ENCODE peak calls at places on chromosomes 12 and 14, in five cellular contexts. H, F, E, N and G are unnamed samples.

GRCh38 chr12:29869916-29870315 is 86.2 kb upstream of the TMTC1 start:
- DNase-seq in H (no peak), F (no peak), E (no peak), N (no peak), G (no peak)

GRCh38 chr14:39322807-39323206 is 89.1 kb downstream of the MIA2 start:
- DNase-seq in H (no peak), F (peak), E (no peak), N (no peak), G (no peak)

GRCh38 chr12:3436496-3437060 is 54.4 kb upstream of the PRMT8 start:
- DNase-seq in H (no peak), F (no peak), E (no peak), N (no peak), G (no peak)

GRCh38 chr14:83309211-83309610 is 1775.6 kb upstream of the SEL1L start:
- DNase-seq in H (no peak), F (no peak), E (no peak), N (no peak), G (no peak)

GRCh38 chr14:67411820-67412421 is at the start of gene PLEK2:
- DNase-seq in H (no peak), F (peak), E (peak), N (no peak), G (no peak)

GRCh38 chr12:28222959-28223662 is 32.9 kb downstream of the CCDC91 start:
- DNase-seq in H (no peak), F (no peak), E (no peak), N (no peak), G (no peak)

GRCh38 chr14:68340262-68340661 is 452.6 kb downstream of the ZFP36L1 start:
- DNase-seq in H (no peak), F (no peak), E (no peak), N (no peak), G (no peak)

GRCh38 chr12:110001596-110001995 is 2.4 kb downstream of the ANKRD13A start:
- DNase-seq in H (no peak), F (peak), E (no peak), N (no peak), G (no peak)

GRCh38 chr12:34400986-34401658 is 378.8 kb downstream of the ALG10 start:
- DNase-seq in H (no peak), F (no peak), E (peak), N (no peak), G (no peak)

DNA sequence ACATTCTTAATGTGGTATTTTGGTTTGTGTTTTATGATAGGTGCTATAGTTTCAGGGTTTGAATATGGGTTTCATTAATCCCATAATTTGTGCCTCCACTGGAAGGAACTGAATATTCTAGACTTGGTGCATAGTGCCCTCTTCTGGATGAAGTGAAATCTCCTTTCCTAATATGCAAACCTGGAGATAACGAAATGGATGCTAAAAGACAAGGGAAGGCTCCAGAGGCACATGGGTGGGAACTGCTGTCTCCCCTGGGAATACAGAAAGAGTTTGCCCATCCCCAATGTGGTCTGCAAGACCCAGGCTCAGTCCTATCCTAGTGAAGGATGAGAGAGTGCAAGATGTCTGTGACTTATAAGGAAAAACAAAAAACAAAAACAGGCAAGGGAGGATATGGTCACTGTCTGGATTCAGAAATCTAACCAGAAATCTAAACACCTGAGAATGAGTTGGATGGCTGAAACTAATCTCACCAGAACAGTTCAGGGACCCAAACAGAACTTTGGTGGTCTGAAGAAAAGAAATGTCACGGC is 142.3 kb upstream of the TMPO start:
- DNase-seq in H (no peak), F (peak), E (no peak), N (peak), G (peak)
- TF ChIP-seq CTCF in H (peak), F (peak), E (peak), N (peak), G (peak)

GRCh38 chr12:115400011-115400410 is 716.0 kb upstream of the TBX3 start:
- DNase-seq in H (no peak), F (no peak), E (no peak), N (no peak), G (no peak)

GRCh38 chr12:115396567-115396966 is 712.6 kb upstream of the TBX3 start:
- DNase-seq in H (no peak), F (no peak), E (no peak), N (no peak), G (no peak)

GRCh38 chr12:115402443-115403170 is 718.6 kb upstream of the TBX3 start:
- DNase-seq in H (no peak), F (peak), E (no peak), N (no peak), G (no peak)

GRCh38 chr12:115394498-115395220 is 710.7 kb upstream of the TBX3 start:
- DNase-seq in H (no peak), F (peak), E (no peak), N (no peak), G (no peak)

GRCh38 chr12:115398311-115398781 is 714.4 kb upstream of the TBX3 start:
- DNase-seq in H (no peak), F (no peak), E (peak), N (no peak), G (no peak)
- TF ChIP-seq CTCF in H (no peak), F (no peak), E (peak), N (no peak), G (no peak)

DNA sequence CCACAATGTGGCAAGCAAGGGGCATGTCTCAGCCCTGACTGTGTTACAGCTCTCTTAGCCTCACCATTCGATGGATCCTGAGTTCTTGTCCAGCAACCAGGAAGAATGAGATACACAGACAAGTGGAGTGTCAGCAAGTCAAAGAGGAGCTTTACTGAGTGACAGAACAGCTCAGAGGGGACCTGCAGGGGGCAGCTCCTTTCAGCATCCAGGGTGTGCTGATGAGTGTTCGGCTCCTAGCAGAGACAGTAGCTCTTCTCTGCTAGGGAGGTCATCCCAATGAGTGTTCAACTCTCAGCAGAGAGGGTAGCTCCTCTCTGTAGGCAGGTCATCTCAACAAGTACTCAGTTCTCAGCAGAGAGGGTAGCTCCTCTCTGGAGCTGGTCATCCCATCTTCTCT is 19.1 kb downstream of the SYNJ2BP start:
- DNase-seq in H (no peak), F (no peak), E (no peak), N (no peak), G (no peak)
- TF ChIP-seq CTCF in H (no peak), F (no peak), E (no peak), N (no peak), G (no peak)

GRCh38 chr12:63420206-63420644 is 248.1 kb downstream of the DPY19L2 start:
- DNase-seq in H (no peak), F (peak), E (no peak), N (peak), G (peak)
- TF ChIP-seq CTCF in H (no peak), F (peak), E (peak), N (peak), G (peak)

DNA sequence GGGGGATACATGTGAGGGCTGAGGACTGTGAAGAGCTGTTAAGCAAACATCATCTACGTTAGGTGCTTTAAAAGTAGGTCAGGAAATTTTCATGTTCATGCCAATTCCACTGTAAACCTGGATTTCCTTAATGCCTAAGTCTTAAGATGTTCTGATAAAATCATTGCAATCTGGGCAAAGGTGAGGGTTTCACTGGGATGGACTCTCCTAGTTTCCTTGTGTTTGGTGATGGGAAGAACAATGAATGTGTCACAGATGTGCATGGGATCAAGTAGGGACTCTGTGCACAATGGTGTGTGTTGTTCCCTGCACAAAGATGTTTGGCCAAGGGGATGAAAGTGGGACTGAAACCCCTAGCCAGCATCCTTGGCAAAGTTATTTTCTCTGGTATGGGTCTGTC is 228.0 kb downstream of the KTN1 start:
- DNase-seq in H (no peak), F (no peak), E (no peak), N (no peak), G (no peak)
- TF ChIP-seq CTCF in H (no peak), F (no peak), E (no peak), N (no peak), G (no peak)

DNA sequence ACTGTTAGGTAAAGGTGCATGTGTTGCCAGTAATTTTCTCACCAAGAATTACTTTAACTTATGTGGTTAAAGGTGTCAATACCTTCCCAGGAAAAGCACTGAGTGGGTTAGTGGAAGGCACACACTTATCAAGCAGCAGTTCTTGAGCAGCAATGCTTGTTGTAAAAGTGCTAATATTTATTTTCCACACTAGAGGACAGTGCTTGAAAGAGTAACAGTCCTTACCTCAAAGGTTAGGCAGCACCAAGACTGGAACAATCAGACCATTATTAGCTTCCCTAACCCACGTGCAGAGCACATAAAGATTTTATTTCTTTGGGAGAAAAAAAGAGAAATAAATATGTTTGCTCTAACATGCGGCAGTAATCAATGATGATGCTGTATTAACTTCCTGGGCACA is 48.8 kb upstream of the KRR1 start:
- DNase-seq in H (no peak), F (peak), E (no peak), N (no peak), G (no peak)
- TF ChIP-seq CTCF in H (no peak), F (peak), E (peak), N (peak), G (peak)

GRCh38 chr12:120346681-120347080 is 19.1 kb upstream of the PLA2G1B start:
- DNase-seq in H (no peak), F (no peak), E (no peak), N (no peak), G (no peak)
- TF ChIP-seq CTCF in H (no peak), F (no peak), E (no peak), N (no peak), G (peak)